ENCODE peak calls at places on chromosomes 7 and 10, in seven cellular contexts. One of them, this sample, is unnamed.

GRCh38 chr7:44769381-44770209 is 20.9 kb downstream of the ZMIZ2 start:
- DNase-seq in SK-N-SH: no peak
- DNase-seq in H1: no peak
- DNase-seq in stomach: no peak
- DNase-seq in sigmoid colon: no peak
- DNase-seq in HepG2: no peak
- DNase-seq in K562: no peak
- DNase-seq in this sample: no peak

GRCh38 chr10:129491123-129491734 is 24.2 kb downstream of the MGMT start:
- DNase-seq in SK-N-SH: no peak
- DNase-seq in H1: no peak
- DNase-seq in stomach: no peak
- DNase-seq in sigmoid colon: no peak
- DNase-seq in HepG2: no peak
- DNase-seq in K562: no peak
- DNase-seq in this sample: no peak

GRCh38 chr10:45418859-45419672 is 45.0 kb downstream of the ALOX5 start:
- DNase-seq in SK-N-SH: peak; percentile 91
- DNase-seq in H1: peak; percentile 78
- DNase-seq in stomach: peak; percentile 51
- DNase-seq in sigmoid colon: peak; percentile 83
- DNase-seq in HepG2: peak; percentile 16
- DNase-seq in K562: no peak
- DNase-seq in this sample: no peak

GRCh38 chr7:130371059-130371458 is 9.2 kb upstream of the CPA1 start:
- DNase-seq in SK-N-SH: no peak
- DNase-seq in H1: no peak
- DNase-seq in stomach: peak; percentile 35
- DNase-seq in sigmoid colon: peak; percentile 86
- DNase-seq in HepG2: no peak
- DNase-seq in K562: no peak
- DNase-seq in this sample: no peak

GRCh38 chr10:118373786-118374185 is 31.7 kb upstream of the FAM204A start:
- DNase-seq in SK-N-SH: no peak
- DNase-seq in H1: no peak
- DNase-seq in stomach: no peak
- DNase-seq in sigmoid colon: no peak
- DNase-seq in HepG2: peak; percentile 7
- DNase-seq in K562: no peak
- DNase-seq in this sample: no peak

GRCh38 chr10:132392811-132393694 is 3.9 kb upstream of the PWWP2B start:
- DNase-seq in SK-N-SH: no peak
- DNase-seq in H1: no peak
- DNase-seq in stomach: no peak
- DNase-seq in sigmoid colon: peak; percentile 56
- DNase-seq in HepG2: no peak
- DNase-seq in K562: no peak
- DNase-seq in this sample: no peak

GRCh38 chr7:25714013-25714412 is 438.0 kb upstream of the NFE2L3 start:
- DNase-seq in SK-N-SH: no peak
- DNase-seq in H1: no peak
- DNase-seq in stomach: no peak
- DNase-seq in sigmoid colon: no peak
- DNase-seq in HepG2: no peak
- DNase-seq in K562: no peak
- DNase-seq in this sample: no peak

GRCh38 chr7:112074464-112074863 is 131.7 kb downstream of the DOCK4 start:
- DNase-seq in SK-N-SH: no peak
- DNase-seq in H1: no peak
- DNase-seq in stomach: no peak
- DNase-seq in sigmoid colon: no peak
- DNase-seq in HepG2: no peak
- DNase-seq in K562: no peak
- DNase-seq in this sample: no peak

GRCh38 chr7:6640246-6640721 is 3.2 kb downstream of the ZNF316 start:
- DNase-seq in SK-N-SH: no peak
- DNase-seq in H1: peak; percentile 83
- DNase-seq in stomach: no peak
- DNase-seq in sigmoid colon: no peak
- DNase-seq in HepG2: no peak
- DNase-seq in K562: peak; percentile 91
- DNase-seq in this sample: no peak

GRCh38 chr7:83306487-83306886 is 143.8 kb upstream of the PCLO start:
- DNase-seq in SK-N-SH: no peak
- DNase-seq in H1: no peak
- DNase-seq in stomach: no peak
- DNase-seq in sigmoid colon: no peak
- DNase-seq in HepG2: no peak
- DNase-seq in K562: no peak
- DNase-seq in this sample: no peak

GRCh38 chr7:130135208-130136205 is 65.2 kb downstream of the KLHDC10 start:
- DNase-seq in SK-N-SH: no peak
- DNase-seq in H1: no peak
- DNase-seq in stomach: no peak
- DNase-seq in sigmoid colon: no peak
- DNase-seq in HepG2: no peak
- DNase-seq in K562: peak; percentile 98
- DNase-seq in this sample: no peak

GRCh38 chr10:70162892-70163201 is 7.5 kb downstream of the SAR1A start:
- DNase-seq in SK-N-SH: no peak
- DNase-seq in H1: no peak
- DNase-seq in stomach: no peak
- DNase-seq in sigmoid colon: no peak
- DNase-seq in HepG2: no peak
- DNase-seq in K562: no peak
- DNase-seq in this sample: no peak

GRCh38 chr7:116224492-116225098 is 14.3 kb downstream of the TES start:
- DNase-seq in SK-N-SH: no peak
- DNase-seq in H1: no peak
- DNase-seq in stomach: no peak
- DNase-seq in sigmoid colon: no peak
- DNase-seq in HepG2: no peak
- DNase-seq in K562: no peak
- DNase-seq in this sample: no peak

GRCh38 chr7:138979226-138979979 is 1.8 kb downstream of the KIAA1549 start:
- DNase-seq in SK-N-SH: peak; percentile 47
- DNase-seq in H1: no peak
- DNase-seq in stomach: no peak
- DNase-seq in sigmoid colon: no peak
- DNase-seq in HepG2: peak; percentile 26
- DNase-seq in K562: no peak
- DNase-seq in this sample: no peak

GRCh38 chr7:138982204-138982623 is 1.0 kb upstream of the KIAA1549 start:
- DNase-seq in SK-N-SH: no peak
- DNase-seq in H1: peak; percentile 58
- DNase-seq in stomach: no peak
- DNase-seq in sigmoid colon: no peak
- DNase-seq in HepG2: no peak
- DNase-seq in K562: no peak
- DNase-seq in this sample: no peak

GRCh38 chr7:138979988-138980574 is 1.1 kb downstream of the KIAA1549 start:
- DNase-seq in SK-N-SH: peak; percentile 54
- DNase-seq in H1: no peak
- DNase-seq in stomach: no peak
- DNase-seq in sigmoid colon: no peak
- DNase-seq in HepG2: no peak
- DNase-seq in K562: no peak
- DNase-seq in this sample: no peak

GRCh38 chr7:138980575-138981285 is 459 bp downstream of the KIAA1549 start:
- DNase-seq in SK-N-SH: peak; percentile 51
- DNase-seq in H1: peak; percentile 71
- DNase-seq in stomach: no peak
- DNase-seq in sigmoid colon: no peak
- DNase-seq in HepG2: no peak
- DNase-seq in K562: no peak
- DNase-seq in this sample: no peak

GRCh38 chr7:138981332-138982203 is at the start of gene KIAA1549:
- DNase-seq in SK-N-SH: peak; percentile 98
- DNase-seq in H1: peak; percentile 83
- DNase-seq in stomach: peak; percentile 77
- DNase-seq in sigmoid colon: peak; percentile 70
- DNase-seq in HepG2: peak; percentile 33
- DNase-seq in K562: peak; percentile 80
- DNase-seq in this sample: no peak
- TF ChIP-seq POLR2AphosphoS5 in SK-N-SH: no peak
- TF ChIP-seq POLR2AphosphoS5 in H1: no peak
- TF ChIP-seq POLR2AphosphoS5 in stomach: no peak
- TF ChIP-seq POLR2AphosphoS5 in sigmoid colon: no peak
- TF ChIP-seq POLR2AphosphoS5 in HepG2: no peak
- TF ChIP-seq POLR2AphosphoS5 in K562: no peak
- TF ChIP-seq POLR2AphosphoS5 in this sample: no peak

GRCh38 chr7:55515569-55516279 is 56.6 kb downstream of the VOPP1 start:
- DNase-seq in SK-N-SH: no peak
- DNase-seq in H1: no peak
- DNase-seq in stomach: no peak
- DNase-seq in sigmoid colon: no peak
- DNase-seq in HepG2: no peak
- DNase-seq in K562: no peak
- DNase-seq in this sample: no peak
- H3K27ac ChIP-seq in SK-N-SH: no peak overlapping the region
- H3K27ac ChIP-seq in H1: no peak overlapping the region
- H3K27ac ChIP-seq in stomach: no peak overlapping the region
- H3K27ac ChIP-seq in sigmoid colon: no peak overlapping the region
- H3K27ac ChIP-seq in HepG2: no peak overlapping the region
- H3K27ac ChIP-seq in K562: no peak overlapping the region
- H3K27ac ChIP-seq in this sample: no peak overlapping the region

DNA sequence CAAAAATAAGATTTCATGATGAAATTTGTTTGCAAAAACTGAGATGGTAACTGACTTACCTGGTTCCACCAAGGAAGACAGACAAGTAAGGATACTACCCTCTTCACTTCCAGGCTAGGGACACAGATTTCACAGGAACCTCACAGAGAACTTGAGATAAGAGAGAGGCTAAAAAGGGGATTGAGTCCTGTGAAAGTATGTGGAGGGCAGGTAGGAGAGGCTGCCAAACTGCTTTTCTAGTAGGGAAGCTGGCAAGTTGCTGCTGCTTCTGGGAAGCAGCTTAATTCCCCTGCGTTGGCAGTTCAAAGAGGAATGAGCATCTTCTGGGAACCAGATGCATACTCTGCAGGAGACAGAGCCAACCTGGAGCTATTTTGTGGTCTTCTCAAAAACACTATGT is 841.6 kb downstream of the CCSER2 start:
- DNase-seq in SK-N-SH: no peak
- DNase-seq in H1: no peak
- DNase-seq in stomach: no peak
- DNase-seq in sigmoid colon: no peak
- DNase-seq in HepG2: no peak
- DNase-seq in K562: no peak
- DNase-seq in this sample: no peak
- TF ChIP-seq EP300 in SK-N-SH: no peak
- TF ChIP-seq EP300 in H1: no peak
- TF ChIP-seq EP300 in stomach: no peak
- TF ChIP-seq EP300 in sigmoid colon: no peak
- TF ChIP-seq EP300 in HepG2: no peak
- TF ChIP-seq EP300 in K562: no peak
- TF ChIP-seq EP300 in this sample: no peak

GRCh38 chr10:51896849-51897248 is 197.5 kb upstream of the CSTF2T start:
- DNase-seq in SK-N-SH: no peak
- DNase-seq in H1: no peak
- DNase-seq in stomach: no peak
- DNase-seq in sigmoid colon: no peak
- DNase-seq in HepG2: no peak
- DNase-seq in K562: no peak
- DNase-seq in this sample: no peak
- TF ChIP-seq POLR2AphosphoS5 in SK-N-SH: no peak
- TF ChIP-seq POLR2AphosphoS5 in H1: no peak
- TF ChIP-seq POLR2AphosphoS5 in stomach: no peak
- TF ChIP-seq POLR2AphosphoS5 in sigmoid colon: peak; percentile 16
- TF ChIP-seq POLR2AphosphoS5 in HepG2: no peak
- TF ChIP-seq POLR2AphosphoS5 in K562: no peak
- TF ChIP-seq POLR2AphosphoS5 in this sample: no peak

DNA sequence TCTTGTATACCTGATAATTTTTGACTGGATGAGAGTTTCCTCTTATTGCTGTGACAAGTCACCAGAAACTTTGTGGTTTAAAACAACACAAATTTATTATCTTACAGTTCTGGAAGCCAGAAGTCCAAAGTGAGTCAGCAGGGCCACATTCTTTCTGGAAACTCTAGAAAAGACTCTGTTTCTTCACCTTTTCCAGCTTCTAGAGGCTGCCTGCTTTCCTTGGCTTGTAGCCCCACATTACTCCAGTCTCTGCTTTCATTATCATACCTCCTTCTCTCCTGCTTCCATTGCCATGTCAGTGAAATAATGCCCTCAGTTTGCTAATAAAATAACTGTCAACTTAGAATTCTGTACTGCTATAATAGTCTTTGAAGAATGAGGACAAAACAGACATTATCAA is 65.3 kb downstream of the VCL start:
- DNase-seq in SK-N-SH: no peak
- DNase-seq in H1: no peak
- DNase-seq in stomach: no peak
- DNase-seq in sigmoid colon: no peak
- DNase-seq in HepG2: no peak
- DNase-seq in K562: peak; percentile 28
- DNase-seq in this sample: no peak
- H3K27ac ChIP-seq in SK-N-SH: no peak overlapping the region
- H3K27ac ChIP-seq in H1: no peak overlapping the region
- H3K27ac ChIP-seq in stomach: no peak overlapping the region
- H3K27ac ChIP-seq in sigmoid colon: no peak overlapping the region
- H3K27ac ChIP-seq in HepG2: no peak overlapping the region
- H3K27ac ChIP-seq in K562: peak overlapping the region; percentile 33
- H3K27ac ChIP-seq in this sample: no peak overlapping the region

DNA sequence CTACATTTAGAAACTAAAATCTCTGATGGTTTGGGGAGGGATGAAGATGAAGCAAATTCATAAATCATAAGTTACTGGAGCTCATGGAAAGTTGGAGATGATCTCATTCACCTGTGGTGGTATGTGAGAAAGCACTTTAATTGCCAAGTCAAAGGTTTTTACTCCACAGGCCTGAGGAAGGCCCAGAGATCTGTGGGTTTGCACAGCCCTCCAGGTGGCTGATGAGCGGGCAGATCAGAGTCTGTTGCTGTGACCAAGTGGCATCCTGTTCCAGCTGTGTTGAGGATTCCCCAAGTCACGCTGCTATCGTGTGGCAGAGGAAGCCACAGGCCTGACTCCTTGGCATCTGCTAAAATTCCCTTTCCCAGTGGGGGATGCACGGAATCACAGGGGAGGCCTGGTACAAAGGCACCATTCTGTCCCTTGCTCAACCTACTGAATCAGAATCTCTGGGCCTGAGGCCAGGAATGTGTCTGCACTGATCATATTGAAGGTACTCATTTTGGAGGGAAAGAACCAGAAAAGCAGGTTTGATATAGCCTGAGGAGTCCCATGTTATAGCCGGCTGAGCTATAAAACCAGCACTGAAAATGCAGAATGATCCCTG is 19.7 kb upstream of the DDC start:
- DNase-seq in SK-N-SH: no peak
- DNase-seq in H1: no peak
- DNase-seq in stomach: no peak
- DNase-seq in sigmoid colon: no peak
- DNase-seq in HepG2: no peak
- DNase-seq in K562: no peak
- DNase-seq in this sample: no peak
- TF ChIP-seq EP300 in SK-N-SH: no peak
- TF ChIP-seq EP300 in H1: no peak
- TF ChIP-seq EP300 in stomach: no peak
- TF ChIP-seq EP300 in sigmoid colon: no peak
- TF ChIP-seq EP300 in HepG2: no peak
- TF ChIP-seq EP300 in K562: no peak
- TF ChIP-seq EP300 in this sample: no peak

This sample was measured in esophagus muscularis mucosa.